ENCODE peak calls at places on chromosomes 7 and 10, in nine cellular contexts. Y is tibial nerve; X is psoas muscle; T is pancreas; R is CD4-positive, alpha-beta memory T cell; S is transverse colon; L is brain microvascular endothelial cell; N is sigmoid colon; A is mammary epithelial cell. P is an unnamed sample.
A peak's percentile ranks its signal among the peaks of the same experiment; 100 is the strongest.

GRCh38 chr10:132076578-132077081 is 10.9 kb downstream of the JAKMIP3 start:
- DNase-seq in L (no peak), R (no peak), S (no peak), A (no peak), N (no peak), X (no peak), T (no peak), Y (no peak), P (no peak)

GRCh38 chr10:63464402-63465292 is 1.1 kb downstream of the JMJD1C start:
- DNase-seq in R (no peak), L (peak; percentile 11), X (no peak), S (no peak), Y (no peak), A (peak; percentile 62), N (no peak), T (no peak), P (no peak)

GRCh38 chr7:105097619-105098018 is 83.6 kb downstream of the KMT2E start:
- DNase-seq in S (no peak), X (no peak), T (no peak), N (no peak), Y (no peak), R (no peak), L (peak; percentile 71), A (no peak), P (no peak)

GRCh38 chr7:94289071-94289470 is 105.6 kb upstream of the COL1A2 start:
- DNase-seq in N (peak; percentile 88), T (peak; percentile 74), S (peak; percentile 48), R (no peak), X (peak; percentile 25), L (peak; percentile 87), A (peak; percentile 61), Y (peak; percentile 80), P (peak; percentile 29)

GRCh38 chr10:12980080-12980656 is 21.3 kb downstream of the CCDC3 start:
- DNase-seq in X (no peak), A (no peak), S (no peak), N (no peak), T (no peak), R (no peak), L (no peak), Y (no peak), P (no peak)

GRCh38 chr10:48369501-48369900 is 63.0 kb downstream of the MAPK8 start:
- DNase-seq in A (no peak), N (no peak), T (no peak), X (no peak), S (no peak), R (no peak), Y (no peak), L (no peak), P (no peak)

GRCh38 chr10:102117391-102118159 is 2.6 kb downstream of the LDB1 start:
- DNase-seq in S (peak; percentile 81), N (peak; percentile 95), Y (peak; percentile 77), L (no peak), T (peak; percentile 86), X (peak; percentile 78), R (peak; percentile 69), A (peak; percentile 56), P (peak; percentile 78)

GRCh38 chr10:133225707-133226191 is 4.3 kb upstream of the UTF1 start:
- DNase-seq in L (no peak), Y (no peak), A (no peak), N (no peak), T (no peak), S (no peak), R (no peak), X (no peak), P (no peak)

GRCh38 chr10:80506836-80507483 is 30.7 kb upstream of the SH2D4B start:
- DNase-seq in X (no peak), S (no peak), A (no peak), R (no peak), L (no peak), T (no peak), Y (no peak), N (peak; percentile 55), P (no peak)

GRCh38 chr10:131724891-131725735 is 175.7 kb upstream of the PPP2R2D start:
- DNase-seq in L (no peak), R (no peak), S (no peak), Y (no peak), N (peak; percentile 28), A (no peak), T (no peak), X (no peak), P (no peak)

GRCh38 chr7:130942211-130942964 is 208.4 kb upstream of the KLF14 start:
- DNase-seq in S (peak; percentile 69), X (peak; percentile 56), R (no peak), T (peak; percentile 61), Y (peak; percentile 76), N (no peak), L (no peak), A (peak; percentile 78), P (no peak)

GRCh38 chr10:112218960-112219359 is 35.4 kb upstream of the GPAM start:
- DNase-seq in S (no peak), T (no peak), X (no peak), N (no peak), R (no peak), Y (no peak), A (no peak), L (no peak), P (no peak)

GRCh38 chr7:5689118-5689517 is 92.3 kb downstream of the RNF216 start:
- DNase-seq in A (no peak), N (no peak), Y (no peak), L (peak; percentile 23), S (no peak), X (no peak), T (no peak), R (peak; percentile 60), P (no peak)

GRCh38 chr7:44772867-44773266 is 23.6 kb upstream of the PPIA start:
- DNase-seq in A (no peak), Y (no peak), N (no peak), S (no peak), X (no peak), T (no peak), L (no peak), R (no peak), P (no peak)

GRCh38 chr10:124091646-124092269 is 1.6 kb downstream of the CHST15 start:
- DNase-seq in X (peak; percentile 43), N (peak; percentile 87), L (peak; percentile 18), Y (no peak), A (peak; percentile 41), R (peak; percentile 4), T (no peak), S (peak; percentile 36), P (peak; percentile 44)
- H3K27ac ChIP-seq in X (peak overlapping the region; percentile 80), N (peak overlapping the region; percentile 90), L (peak overlapping the region; percentile 24), Y (peak overlapping the region; percentile 44), A (no peak overlapping the region), R (no peak overlapping the region), T (peak overlapping the region; percentile 81), S (peak overlapping the region; percentile 94), P (peak overlapping the region; percentile 78)

GRCh38 chr7:45880433-45880860 is 7.6 kb upstream of the CCDC201 start:
- DNase-seq in Y (no peak), L (no peak), N (no peak), T (no peak), X (no peak), A (no peak), S (no peak), R (no peak), P (no peak)
- H3K27ac ChIP-seq in Y (no peak overlapping the region), L (no peak overlapping the region), N (no peak overlapping the region), T (no peak overlapping the region), X (no peak overlapping the region), A (no peak overlapping the region), S (no peak overlapping the region), R (no peak overlapping the region), P (no peak overlapping the region)

GRCh38 chr7:46682841-46683624 is 762.0 kb upstream of the IGFBP3 start:
- DNase-seq in S (no peak), X (no peak), A (peak; percentile 76), T (no peak), Y (no peak), L (peak; percentile 72), N (no peak), R (no peak), P (no peak)
- H3K27ac ChIP-seq in S (no peak overlapping the region), X (no peak overlapping the region), A (no peak overlapping the region), T (no peak overlapping the region), Y (no peak overlapping the region), L (peak overlapping the region; percentile 76), N (no peak overlapping the region), R (no peak overlapping the region), P (no peak overlapping the region)

DNA sequence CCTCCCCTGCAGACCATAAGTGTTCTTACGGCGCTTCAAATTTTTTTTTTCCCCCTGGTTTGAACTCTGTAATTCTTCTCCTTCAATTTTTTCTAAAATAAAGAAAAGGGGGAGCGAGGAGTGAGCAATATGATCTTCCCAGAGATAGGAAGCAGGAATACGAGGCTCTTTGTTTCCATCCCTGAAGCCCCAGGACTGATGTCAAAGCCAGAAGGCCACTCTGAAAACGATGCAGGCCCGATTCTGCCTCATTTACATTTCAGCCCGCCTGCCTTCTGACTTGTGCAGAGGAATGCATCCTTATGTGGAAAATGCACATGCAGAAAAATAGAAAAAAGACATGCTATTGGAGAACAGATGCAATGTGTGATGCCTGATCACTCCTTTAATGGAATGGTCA is 401.5 kb upstream of the MKI67 start:
- DNase-seq in Y (no peak), X (no peak), T (no peak), L (no peak), N (no peak), R (no peak), A (no peak), S (no peak), P (no peak)
- H3K27ac ChIP-seq in Y (no peak overlapping the region), X (no peak overlapping the region), T (no peak overlapping the region), L (no peak overlapping the region), N (no peak overlapping the region), R (no peak overlapping the region), A (no peak overlapping the region), S (no peak overlapping the region), P (peak overlapping the region; percentile 29)

GRCh38 chr7:134315679-134316538 is 821 bp downstream of the SLC35B4 start:
- DNase-seq in S (no peak), X (no peak), T (no peak), R (peak; percentile 3), N (no peak), Y (no peak), L (peak; percentile 25), A (peak; percentile 22), P (no peak)
- H3K27ac ChIP-seq in S (peak overlapping the region; percentile 87), X (peak overlapping the region; percentile 91), T (peak overlapping the region; percentile 73), R (peak overlapping the region; percentile 59), N (peak overlapping the region; percentile 90), Y (peak overlapping the region; percentile 40), L (peak overlapping the region; percentile 32), A (peak overlapping the region; percentile 59), P (peak overlapping the region; percentile 52)

DNA sequence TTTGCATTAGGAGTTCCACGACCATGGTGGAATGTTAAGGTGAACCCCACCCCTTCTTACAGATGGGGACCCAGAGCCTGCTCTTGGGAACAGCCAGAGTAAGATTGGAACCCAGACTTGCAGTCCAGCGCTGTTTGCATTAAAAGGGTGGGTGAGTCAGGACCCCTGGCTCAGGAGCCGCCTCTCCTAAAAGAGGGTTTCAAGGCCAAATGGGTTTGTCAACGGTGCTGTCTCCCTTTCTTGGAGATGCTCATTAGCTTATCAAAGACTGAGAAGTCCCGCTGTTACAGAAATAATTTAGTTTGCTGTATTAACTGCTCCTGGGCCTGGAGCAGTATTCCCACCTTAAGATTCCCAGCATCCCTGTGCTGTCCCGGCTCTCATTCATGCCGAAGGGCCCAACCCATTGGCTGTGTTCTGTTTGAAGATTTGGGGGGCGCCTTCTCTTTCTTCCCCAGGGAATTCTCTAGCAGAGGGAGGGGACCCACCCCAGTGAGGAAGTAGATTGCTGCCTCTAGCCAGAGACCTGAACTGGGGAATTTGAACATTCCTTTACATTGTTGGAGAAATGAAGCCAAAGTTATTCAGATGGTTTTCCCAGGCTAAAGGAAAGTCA is 1.8 kb downstream of the MARVELD1 start:
- DNase-seq in R (no peak), A (no peak), L (no peak), Y (no peak), X (no peak), T (no peak), N (no peak), S (no peak), P (no peak)
- H3K27ac ChIP-seq in R (no peak overlapping the region), A (peak overlapping the region; percentile 80), L (peak overlapping the region; percentile 89), Y (peak overlapping the region; percentile 90), X (peak overlapping the region; percentile 82), T (no peak overlapping the region), N (peak overlapping the region; percentile 98), S (peak overlapping the region; percentile 99), P (peak overlapping the region; percentile 70)

P was measured in caudate nucleus.